ENCODE peak calls at places on chromosomes 6 and 20, in five cellular contexts. One of them, this sample, is unnamed.

GRCh38 chr20:37401282-37401929 is 55.5 kb downstream of the SRC start:
- DNase-seq in IMR-90: no peak
- DNase-seq in HepG2: no peak
- DNase-seq in A549: no peak
- DNase-seq in H1: no peak
- DNase-seq in this sample: no peak

GRCh38 chr6:25007269-25007699 is 71.5 kb upstream of the RIPOR2 start:
- DNase-seq in HepG2: no peak
- DNase-seq in A549: no peak
- DNase-seq in H1: no peak
- DNase-seq in IMR-90: no peak
- DNase-seq in this sample: no peak

GRCh38 chr6:25564953-25565352 is 87.1 kb upstream of the SCGN start:
- DNase-seq in H1: no peak
- DNase-seq in IMR-90: no peak
- DNase-seq in A549: no peak
- DNase-seq in HepG2: no peak
- DNase-seq in this sample: no peak

GRCh38 chr6:19759117-19759880 is 77.9 kb upstream of the ID4 start:
- DNase-seq in A549: no peak
- DNase-seq in IMR-90: peak; percentile 88
- DNase-seq in HepG2: no peak
- DNase-seq in H1: no peak
- DNase-seq in this sample: no peak

GRCh38 chr6:30877419-30878262 is 6.7 kb upstream of the DDR1 start:
- DNase-seq in HepG2: peak; percentile 91
- DNase-seq in IMR-90: peak; percentile 90
- DNase-seq in H1: peak; percentile 70
- DNase-seq in A549: peak; percentile 76
- DNase-seq in this sample: peak; percentile 97

GRCh38 chr6:148044261-148044731 is 298.3 kb upstream of the SASH1 start:
- DNase-seq in H1: no peak
- DNase-seq in A549: no peak
- DNase-seq in IMR-90: peak; percentile 60
- DNase-seq in HepG2: no peak
- DNase-seq in this sample: no peak

GRCh38 chr20:3698511-3699436 is 13.6 kb downstream of the SIGLEC1 start:
- DNase-seq in HepG2: no peak
- DNase-seq in IMR-90: no peak
- DNase-seq in A549: no peak
- DNase-seq in H1: no peak
- DNase-seq in this sample: no peak

GRCh38 chr20:56412473-56412790 is 372 bp downstream of the CASS4 start:
- DNase-seq in A549: no peak
- DNase-seq in H1: no peak
- DNase-seq in HepG2: no peak
- DNase-seq in IMR-90: no peak
- DNase-seq in this sample: no peak

GRCh38 chr20:49669601-49670189 is 44.0 kb downstream of the B4GALT5 start:
- DNase-seq in A549: no peak
- DNase-seq in HepG2: no peak
- DNase-seq in IMR-90: no peak
- DNase-seq in H1: no peak
- DNase-seq in this sample: no peak

GRCh38 chr20:44422083-44422482 is 53.6 kb upstream of the TTPAL start:
- DNase-seq in H1: no peak
- DNase-seq in HepG2: no peak
- DNase-seq in IMR-90: peak; percentile 48
- DNase-seq in A549: no peak
- DNase-seq in this sample: no peak

GRCh38 chr6:24865161-24865560 is 66.4 kb upstream of the ARMH2 start:
- DNase-seq in A549: no peak
- DNase-seq in IMR-90: no peak
- DNase-seq in H1: no peak
- DNase-seq in HepG2: no peak
- DNase-seq in this sample: no peak

GRCh38 chr6:39225543-39225942 is 3.7 kb downstream of the KCNK5 start:
- DNase-seq in HepG2: no peak
- DNase-seq in H1: no peak
- DNase-seq in A549: no peak
- DNase-seq in IMR-90: no peak
- DNase-seq in this sample: peak; percentile 93

GRCh38 chr6:11947063-11947462 is 65.0 kb upstream of the HIVEP1 start:
- DNase-seq in IMR-90: no peak
- DNase-seq in HepG2: no peak
- DNase-seq in H1: no peak
- DNase-seq in A549: no peak
- DNase-seq in this sample: no peak
- TF ChIP-seq CTCF in IMR-90: no peak
- TF ChIP-seq CTCF in HepG2: no peak
- TF ChIP-seq CTCF in H1: peak; percentile 62
- TF ChIP-seq CTCF in A549: no peak
- TF ChIP-seq CTCF in this sample: no peak

GRCh38 chr6:134233180-134233579 is 84.7 kb downstream of the SGK1 start:
- DNase-seq in A549: no peak
- DNase-seq in H1: no peak
- DNase-seq in HepG2: no peak
- DNase-seq in IMR-90: no peak
- DNase-seq in this sample: no peak

GRCh38 chr6:134235937-134236751 is 81.8 kb downstream of the SGK1 start:
- DNase-seq in A549: no peak
- DNase-seq in HepG2: no peak
- DNase-seq in IMR-90: peak; percentile 90
- DNase-seq in H1: no peak
- DNase-seq in this sample: no peak

GRCh38 chr6:134238960-134239795 is 78.7 kb downstream of the SGK1 start:
- DNase-seq in IMR-90: no peak
- DNase-seq in HepG2: no peak
- DNase-seq in A549: no peak
- DNase-seq in H1: no peak
- DNase-seq in this sample: no peak

GRCh38 chr6:134240664-134241431 is 77.1 kb downstream of the SGK1 start:
- DNase-seq in H1: no peak
- DNase-seq in HepG2: no peak
- DNase-seq in A549: no peak
- DNase-seq in IMR-90: no peak
- DNase-seq in this sample: no peak

DNA sequence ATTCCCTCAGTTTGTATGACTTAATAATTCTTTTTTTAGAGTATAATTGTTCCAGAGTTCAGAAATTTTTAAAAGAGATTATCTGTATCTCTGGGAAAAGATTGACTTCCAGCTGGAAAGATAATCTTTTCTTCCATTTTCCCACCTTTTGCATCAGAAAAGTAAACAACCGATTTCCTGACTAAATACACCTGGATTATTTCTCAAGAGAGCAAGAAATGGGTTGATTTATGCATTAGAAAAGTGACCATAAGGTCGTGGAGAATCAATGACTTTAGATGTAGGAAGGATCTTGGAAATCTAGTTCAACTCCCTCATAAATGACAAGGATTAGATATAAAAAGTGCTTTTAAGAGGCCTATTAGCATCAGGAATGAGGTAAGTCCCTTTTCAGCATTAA is 79.9 kb downstream of the SGK1 start:
- DNase-seq in A549: no peak
- DNase-seq in HepG2: no peak
- DNase-seq in IMR-90: no peak
- DNase-seq in H1: no peak
- DNase-seq in this sample: no peak
- TF ChIP-seq MAFK in A549: no peak
- TF ChIP-seq MAFK in HepG2: no peak
- TF ChIP-seq MAFK in IMR-90: no peak
- TF ChIP-seq MAFK in H1: no peak
- TF ChIP-seq MAFK in this sample: no peak

GRCh38 chr20:57498425-57499400 is 26.2 kb downstream of the CTCFL start:
- DNase-seq in HepG2: no peak
- DNase-seq in A549: no peak
- DNase-seq in IMR-90: peak; percentile 7
- DNase-seq in H1: no peak
- DNase-seq in this sample: no peak
- TF ChIP-seq CTCF in HepG2: peak; percentile 63
- TF ChIP-seq CTCF in A549: peak; percentile 45
- TF ChIP-seq CTCF in IMR-90: peak; percentile 43
- TF ChIP-seq CTCF in H1: peak; percentile 68
- TF ChIP-seq CTCF in this sample: peak; percentile 25

GRCh38 chr6:137403443-137403842 is 90.8 kb downstream of the OLIG3 start:
- DNase-seq in H1: no peak
- DNase-seq in A549: no peak
- DNase-seq in IMR-90: no peak
- DNase-seq in HepG2: no peak
- DNase-seq in this sample: no peak

GRCh38 chr6:137403855-137404254 is 90.3 kb downstream of the OLIG3 start:
- DNase-seq in H1: no peak
- DNase-seq in IMR-90: no peak
- DNase-seq in A549: no peak
- DNase-seq in HepG2: no peak
- DNase-seq in this sample: no peak

GRCh38 chr6:137401058-137401457 is 93.1 kb downstream of the OLIG3 start:
- DNase-seq in H1: no peak
- DNase-seq in IMR-90: no peak
- DNase-seq in A549: no peak
- DNase-seq in HepG2: no peak
- DNase-seq in this sample: no peak

GRCh38 chr6:137402143-137402542 is 92.1 kb downstream of the OLIG3 start:
- DNase-seq in IMR-90: no peak
- DNase-seq in A549: no peak
- DNase-seq in H1: no peak
- DNase-seq in HepG2: no peak
- DNase-seq in this sample: no peak

GRCh38 chr6:137399949-137400443 is 94.2 kb downstream of the OLIG3 start:
- DNase-seq in H1: no peak
- DNase-seq in HepG2: no peak
- DNase-seq in A549: no peak
- DNase-seq in IMR-90: no peak
- DNase-seq in this sample: no peak
- TF ChIP-seq MAFK in H1: no peak
- TF ChIP-seq MAFK in HepG2: no peak
- TF ChIP-seq MAFK in A549: no peak
- TF ChIP-seq MAFK in IMR-90: no peak
- TF ChIP-seq MAFK in this sample: no peak

DNA sequence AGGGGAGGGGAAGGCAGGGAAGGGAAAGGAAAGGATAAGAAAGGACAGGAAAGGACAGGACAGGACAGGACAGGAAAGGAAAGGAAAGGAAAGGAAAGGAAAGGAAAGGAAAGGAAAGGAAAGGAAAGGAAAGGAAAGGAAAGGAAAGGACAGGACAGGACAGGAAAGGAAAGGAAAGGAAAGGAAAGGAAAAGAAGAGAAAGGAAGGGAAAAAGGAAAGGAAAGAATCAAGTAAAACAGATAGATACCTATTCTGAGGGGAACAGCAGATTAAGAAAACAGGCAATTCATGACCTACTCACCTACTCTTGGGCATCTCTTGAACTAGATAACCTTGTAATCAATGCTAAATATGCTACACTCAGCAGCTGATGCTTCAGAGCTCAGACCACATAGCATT is 265.4 kb downstream of the SYNE1 start:
- DNase-seq in HepG2: no peak
- DNase-seq in A549: no peak
- DNase-seq in IMR-90: no peak
- DNase-seq in H1: no peak
- DNase-seq in this sample: no peak
- TF ChIP-seq CTCF in HepG2: no peak
- TF ChIP-seq CTCF in A549: no peak
- TF ChIP-seq CTCF in IMR-90: no peak
- TF ChIP-seq CTCF in H1: no peak
- TF ChIP-seq CTCF in this sample: no peak

DNA sequence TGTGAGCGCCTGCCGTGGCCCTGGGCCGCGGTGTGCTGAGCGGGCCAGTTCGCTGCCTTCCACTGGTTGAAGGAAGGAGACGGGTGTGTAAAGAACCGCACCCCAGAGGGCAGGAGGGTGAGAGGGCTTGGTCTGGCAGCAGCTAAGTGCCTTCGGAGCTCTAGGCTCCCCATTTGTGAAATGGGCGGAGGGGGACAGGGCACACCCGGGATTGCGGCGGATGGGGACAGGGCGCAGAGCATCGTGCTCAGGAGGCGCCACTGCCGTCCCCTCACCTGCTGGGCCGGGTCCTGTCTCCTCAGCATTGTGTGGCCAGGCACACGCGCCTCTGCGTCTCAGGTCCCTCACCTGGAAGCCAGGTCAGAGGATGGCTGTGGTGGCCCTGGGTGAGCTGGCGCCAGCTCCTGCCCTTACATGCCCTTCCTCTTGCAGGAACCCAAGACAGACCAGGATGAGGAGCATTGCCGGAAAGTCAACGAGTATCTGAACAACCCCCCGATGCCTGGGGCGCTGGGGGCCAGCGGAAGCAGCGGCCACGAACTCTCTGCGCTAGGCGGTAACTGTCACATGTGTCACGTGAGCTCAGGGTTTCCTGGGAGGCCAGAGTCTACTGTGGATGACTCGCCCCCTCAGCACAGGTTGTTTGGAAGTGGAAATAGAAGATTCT is 3.1 kb downstream of the ADRM1 start:
- DNase-seq in H1: no peak
- DNase-seq in IMR-90: no peak
- DNase-seq in HepG2: no peak
- DNase-seq in A549: no peak
- DNase-seq in this sample: no peak
- TF ChIP-seq MAFK in H1: no peak
- TF ChIP-seq MAFK in IMR-90: no peak
- TF ChIP-seq MAFK in HepG2: no peak
- TF ChIP-seq MAFK in A549: no peak
- TF ChIP-seq MAFK in this sample: no peak

This sample was measured in K562.